ENCODE peak calls at places on chromosome 5, in six cellular contexts. M is prostate gland, N is astrocyte of the spinal cord, B is endothelial cell of umbilical vein, W is uterus, F is fibroblast of lung. S is an unnamed sample.
A peak's percentile ranks its signal among the peaks of the same experiment; 100 is the strongest.

GRCh38 chr5:113491022-113491421 is 2.8 kb upstream of the MCC start:
- DNase-seq in M (no peak), N (no peak), B (no peak), W (no peak), F (no peak), S (no peak)

GRCh38 chr5:172733179-172733973 is 37.6 kb downstream of the DUSP1 start:
- DNase-seq in M (peak; percentile 76), N (peak; percentile 96), B (peak; percentile 62), W (peak; percentile 89), F (peak; percentile 98), S (peak; percentile 100)

GRCh38 chr5:149220750-149221149 is 50.9 kb upstream of the AFAP1L1 start:
- DNase-seq in M (peak; percentile 32), N (no peak), B (no peak), W (no peak), F (no peak), S (no peak)

GRCh38 chr5:103444333-103445038 is 118.1 kb downstream of the NUDT12 start:
- DNase-seq in M (peak; percentile 18), N (no peak), B (no peak), W (no peak), F (no peak), S (no peak)

GRCh38 chr5:58143757-58144156 is 316.1 kb downstream of the PLK2 start:
- DNase-seq in M (no peak), N (no peak), B (no peak), W (no peak), F (no peak), S (no peak)

GRCh38 chr5:151523335-151523734 is 67.8 kb downstream of the FAT2 start:
- DNase-seq in M (no peak), N (peak; percentile 27), B (peak; percentile 52), W (no peak), F (peak; percentile 12), S (peak; percentile 3)

GRCh38 chr5:107365355-107366109 is 305.2 kb downstream of the EFNA5 start:
- DNase-seq in M (no peak), N (peak; percentile 87), B (peak; percentile 55), W (no peak), F (peak; percentile 81), S (no peak)

GRCh38 chr5:107919969-107920368 is 249.2 kb upstream of the EFNA5 start:
- DNase-seq in M (no peak), N (no peak), B (no peak), W (no peak), F (no peak), S (no peak)

GRCh38 chr5:38848637-38849036 is 2.8 kb downstream of the OSMR start:
- DNase-seq in M (no peak), N (no peak), B (no peak), W (no peak), F (no peak), S (no peak)

GRCh38 chr5:111144352-111144930 is 52.3 kb downstream of the WDR36 start:
- DNase-seq in M (no peak), N (peak; percentile 35), B (no peak), W (no peak), F (peak; percentile 26), S (no peak)

GRCh38 chr5:34811691-34812090 is 27.3 kb upstream of the TTC23L start:
- DNase-seq in M (no peak), N (no peak), B (no peak), W (no peak), F (peak; percentile 52), S (peak; percentile 40)

GRCh38 chr5:149684371-149684770 is 45.7 kb upstream of the PPARGC1B start:
- DNase-seq in M (no peak), N (no peak), B (no peak), W (no peak), F (no peak), S (no peak)

GRCh38 chr5:3277590-3278196 is 317.9 kb upstream of the IRX1 start:
- DNase-seq in M (no peak), N (no peak), B (no peak), W (no peak), F (no peak), S (no peak)

GRCh38 chr5:72817076-72817476 is 615 bp downstream of the TNPO1 start:
- DNase-seq in M (peak; percentile 46), N (peak; percentile 54), B (peak; percentile 57), W (peak; percentile 46), F (peak; percentile 72), S (no peak)

GRCh38 chr5:60232051-60232794 is 338.7 kb upstream of the PDE4D start:
- DNase-seq in M (no peak), N (no peak), B (no peak), W (no peak), F (no peak), S (no peak)

GRCh38 chr5:154470949-154471870 is 6.8 kb downstream of the HAND1 start:
- DNase-seq in M (no peak), N (no peak), B (no peak), W (no peak), F (no peak), S (no peak)

GRCh38 chr5:1032011-1032410 is 23.4 kb downstream of the NKD2 start:
- DNase-seq in M (no peak), N (no peak), B (no peak), W (no peak), F (no peak), S (no peak)

GRCh38 chr5:1033606-1034420 is 25.2 kb downstream of the NKD2 start:
- DNase-seq in M (no peak), N (no peak), B (no peak), W (no peak), F (no peak), S (no peak)

GRCh38 chr5:131754363-131754762 is 42.5 kb downstream of the FNIP1 start:
- DNase-seq in M (no peak), N (no peak), B (no peak), W (no peak), F (no peak), S (no peak)

GRCh38 chr5:78797945-78798731 is 149.6 kb upstream of the LHFPL2 start:
- DNase-seq in M (no peak), N (no peak), B (no peak), W (no peak), F (peak; percentile 74), S (no peak)

GRCh38 chr5:1516615-1517601 is 6.9 kb downstream of the LPCAT1 start:
- DNase-seq in M (no peak), N (peak; percentile 66), B (no peak), W (peak; percentile 8), F (peak; percentile 70), S (no peak)

GRCh38 chr5:145867806-145868205 is 5.0 kb downstream of the GRXCR2 start:
- DNase-seq in M (no peak), N (no peak), B (no peak), W (no peak), F (no peak), S (no peak)

DNA sequence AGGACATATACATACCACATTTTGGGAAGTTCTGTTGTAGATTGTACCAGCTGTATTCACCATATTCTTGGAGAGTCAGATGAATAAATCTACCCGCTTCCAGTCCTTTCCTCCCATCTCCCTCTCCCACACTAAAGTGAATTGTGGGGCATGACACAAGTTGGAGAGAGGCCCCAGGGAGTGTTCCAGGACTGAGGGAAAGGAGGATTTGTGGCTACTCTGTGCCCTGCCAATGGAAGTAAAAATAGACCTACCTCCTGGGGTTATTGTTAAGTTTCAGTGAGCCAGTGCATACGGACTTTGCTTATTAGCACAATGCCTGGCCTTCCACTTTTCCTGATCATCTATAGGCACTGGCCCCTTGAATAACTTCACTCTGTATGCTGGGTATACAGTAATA is 40.7 kb downstream of the ARHGAP26 start:
- DNase-seq in M (no peak), N (no peak), B (no peak), W (peak; percentile 54), F (no peak), S (no peak)
- H3K4me3 ChIP-seq in M (no peak overlapping the region), N (no peak overlapping the region), B (no peak overlapping the region), W (no peak overlapping the region), F (no peak overlapping the region), S (no peak overlapping the region)

GRCh38 chr5:143025376-143025775 is 255.2 kb downstream of the ARHGAP26 start:
- DNase-seq in M (no peak), N (no peak), B (no peak), W (no peak), F (no peak), S (no peak)

GRCh38 chr5:143024227-143024920 is 254.2 kb downstream of the ARHGAP26 start:
- DNase-seq in M (no peak), N (no peak), B (no peak), W (no peak), F (no peak), S (no peak)

GRCh38 chr5:143025971-143026370 is 255.8 kb downstream of the ARHGAP26 start:
- DNase-seq in M (no peak), N (no peak), B (peak; percentile 27), W (no peak), F (peak; percentile 54), S (no peak)

GRCh38 chr5:143021595-143021994 is 251.4 kb downstream of the ARHGAP26 start:
- DNase-seq in M (no peak), N (no peak), B (no peak), W (no peak), F (no peak), S (no peak)

GRCh38 chr5:143023447-143024096 is 253.4 kb downstream of the ARHGAP26 start:
- DNase-seq in M (peak; percentile 27), N (no peak), B (no peak), W (peak; percentile 28), F (no peak), S (no peak)
- TF ChIP-seq CTCF in M (no peak), N (no peak), B (no peak), W (no peak), F (peak; percentile 30), S (no peak)

GRCh38 chr5:56763711-56764466 is 51.5 kb upstream of the MAP3K1 start:
- DNase-seq in M (peak; percentile 43), N (peak; percentile 47), B (no peak), W (no peak), F (peak; percentile 29), S (no peak)

GRCh38 chr5:56759521-56759920 is 55.8 kb upstream of the MAP3K1 start:
- DNase-seq in M (no peak), N (no peak), B (no peak), W (no peak), F (no peak), S (no peak)

GRCh38 chr5:56760723-56761122 is 54.6 kb upstream of the MAP3K1 start:
- DNase-seq in M (no peak), N (no peak), B (peak; percentile 50), W (no peak), F (no peak), S (no peak)

GRCh38 chr5:56763182-56763581 is 52.2 kb upstream of the MAP3K1 start:
- DNase-seq in M (no peak), N (no peak), B (no peak), W (no peak), F (no peak), S (no peak)

GRCh38 chr5:56761486-56761885 is 53.9 kb upstream of the MAP3K1 start:
- DNase-seq in M (no peak), N (no peak), B (no peak), W (no peak), F (no peak), S (no peak)
- H3K4me3 ChIP-seq in M (no peak overlapping the region), N (no peak overlapping the region), B (no peak overlapping the region), W (no peak overlapping the region), F (no peak overlapping the region), S (no peak overlapping the region)

DNA sequence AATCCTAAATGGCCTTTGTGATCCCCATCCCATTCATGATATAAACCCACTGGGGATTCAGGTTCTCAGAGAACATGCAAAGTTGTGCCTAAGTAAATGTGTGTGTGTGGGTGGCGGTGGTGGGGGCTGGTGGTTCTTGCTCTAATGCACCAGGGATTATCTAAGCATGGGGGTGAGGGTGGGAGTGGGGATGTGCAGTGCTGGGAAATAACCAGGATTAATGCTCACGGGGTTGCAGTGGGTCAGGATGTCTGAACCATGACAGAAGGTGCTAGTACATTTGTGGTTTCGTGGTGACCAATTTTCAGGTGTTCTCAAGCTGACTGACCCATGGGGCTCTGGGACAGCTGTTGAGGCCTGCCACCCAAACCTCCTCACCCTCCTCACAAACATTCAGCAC is 101.0 kb downstream of the ZNF608 start:
- DNase-seq in M (no peak), N (no peak), B (no peak), W (no peak), F (no peak), S (no peak)
- TF ChIP-seq CTCF in M (no peak), N (no peak), B (no peak), W (no peak), F (no peak), S (no peak)

S was measured in retinal pigment epithelial cell.